ENCODE peak calls at places on chromosomes 13 and 19, in nine cellular contexts. T, M, H, J, E, Z, U, G and X are unnamed samples. For H3K4me1 and H3K9me2, the result is how much of the 10 kb centered on the place peaks cover.

GRCh38 chr19:38686530-38686888 is 39.1 kb downstream of the ACTN4 start:
- DNase-seq in Z (no peak), U (no peak), H (no peak), E (no peak), M (no peak), T (no peak), G (no peak), J (no peak), X (no peak)

GRCh38 chr19:33317522-33317921 is 15.2 kb upstream of the CEBPA start:
- DNase-seq in G (no peak), E (no peak), U (no peak), H (no peak), Z (no peak), J (no peak), M (no peak), T (no peak), X (no peak)

GRCh38 chr19:14091885-14092462 is 1.4 kb upstream of the SAMD1 start:
- DNase-seq in M (peak), H (no peak), Z (no peak), T (no peak), U (peak), G (no peak), J (no peak), E (no peak), X (peak)

GRCh38 chr13:100473087-100473486 is 115.5 kb downstream of the GGACT start:
- DNase-seq in Z (no peak), E (no peak), T (no peak), M (no peak), H (no peak), J (peak), G (no peak), U (no peak), X (peak)

GRCh38 chr19:12623361-12624031 is 12.8 kb downstream of the ZNF791 start:
- DNase-seq in J (no peak), H (peak), Z (no peak), M (peak), U (no peak), G (no peak), T (no peak), E (no peak), X (no peak)

GRCh38 chr13:24670927-24671326 is 9.3 kb upstream of the ATP12A start:
- DNase-seq in E (peak), U (peak), G (no peak), H (peak), M (peak), Z (peak), J (peak), T (no peak), X (peak)

GRCh38 chr13:98565726-98566577 is 11.0 kb downstream of the STK24 start:
- DNase-seq in Z (no peak), J (peak), H (no peak), M (peak), T (no peak), G (no peak), E (no peak), U (peak), X (no peak)

GRCh38 chr19:54390942-54391577 is 24.2 kb upstream of the TTYH1 start:
- DNase-seq in G (peak), U (peak), T (peak), H (peak), J (peak), E (peak), Z (peak), M (peak), X (peak)

GRCh38 chr19:16366056-16366432 is 41.4 kb downstream of the KLF2 start:
- DNase-seq in T (no peak), M (no peak), G (no peak), E (no peak), U (no peak), Z (no peak), H (no peak), J (no peak), X (no peak)
- H3K4me1 ChIP-seq in T (half or more), M (under half), G (under half), E (under half), U (half or more), Z (under half), H (under half), J (under half), X (under half)

GRCh38 chr13:45833663-45834062 is 17.9 kb downstream of the SIAH3 start:
- DNase-seq in U (no peak), G (peak), E (peak), M (peak), T (no peak), J (no peak), Z (peak), H (peak), X (no peak)
- H3K9me2 ChIP-seq in U (under half), G (under half), E (under half), M (under half), T (under half), J (under half), Z (under half), H (under half), X (under half)

DNA sequence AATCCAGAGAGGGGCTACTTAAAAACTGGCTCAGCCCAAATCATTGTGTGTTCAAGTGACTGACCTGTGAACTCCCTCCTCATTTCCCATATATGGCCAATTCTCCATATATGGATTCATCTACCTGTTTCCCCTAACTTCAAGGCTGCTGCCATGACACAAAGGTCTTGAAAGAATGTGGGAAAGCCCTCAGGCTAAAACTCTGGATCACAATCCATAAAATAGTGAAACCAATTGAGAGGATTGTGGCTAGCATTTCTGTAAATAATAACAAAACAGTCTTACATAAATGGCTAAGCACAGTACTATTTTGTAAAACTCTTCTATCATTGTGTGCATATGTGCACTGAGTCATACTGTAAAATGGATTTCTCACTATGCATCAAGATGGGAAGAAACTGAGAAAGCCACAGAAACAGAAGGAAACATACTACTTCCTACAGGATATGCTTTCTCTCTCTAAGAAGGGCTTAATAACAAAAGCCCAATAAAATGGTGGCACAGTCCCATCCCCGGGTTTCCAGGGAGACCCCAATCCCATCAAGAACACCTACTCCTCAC is 80.5 kb downstream of the FOXO1 start:
- DNase-seq in Z (no peak), H (peak), G (peak), E (no peak), M (no peak), U (no peak), J (no peak), T (no peak), X (peak)
- H3K4me1 ChIP-seq in Z (under half), H (under half), G (under half), E (under half), M (under half), U (half or more), J (under half), T (under half), X (half or more)

GRCh38 chr19:48540110-48540509 is 11.9 kb upstream of the SULT2B1 start:
- DNase-seq in H (no peak), J (no peak), M (peak), Z (no peak), E (no peak), G (no peak), T (no peak), U (no peak), X (no peak)

GRCh38 chr19:48541813-48542212 is 10.2 kb upstream of the SULT2B1 start:
- DNase-seq in E (no peak), G (no peak), T (no peak), U (no peak), H (no peak), J (no peak), Z (no peak), M (no peak), X (no peak)

GRCh38 chr19:48539503-48540096 is 12.4 kb upstream of the SULT2B1 start:
- DNase-seq in E (no peak), M (peak), U (no peak), T (no peak), Z (peak), J (peak), G (no peak), H (peak), X (no peak)

GRCh38 chr19:48533770-48534169 is 18.2 kb upstream of the SULT2B1 start:
- DNase-seq in E (no peak), U (no peak), M (no peak), T (no peak), J (no peak), G (no peak), H (no peak), Z (no peak), X (no peak)

DNA sequence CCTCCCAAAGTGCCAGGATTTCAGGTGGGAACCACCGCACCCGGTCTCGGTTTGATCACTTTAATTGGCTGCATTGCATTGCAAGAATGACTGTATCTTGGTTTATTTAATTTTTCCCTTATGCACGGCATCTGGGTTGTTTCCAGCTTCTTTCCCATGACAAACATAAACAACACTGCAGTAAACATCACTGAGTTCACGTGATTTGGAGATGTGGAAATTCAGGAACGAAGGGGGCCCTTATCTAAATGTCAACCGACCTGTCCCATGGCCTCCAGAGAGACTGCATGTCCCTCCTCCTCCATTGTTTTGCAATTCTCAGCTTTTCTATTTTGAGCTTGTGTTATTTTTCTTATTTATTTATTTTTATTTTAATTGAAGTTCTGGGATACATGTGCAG is 14.4 kb upstream of the SULT2B1 start:
- DNase-seq in J (no peak), M (no peak), U (no peak), H (no peak), E (no peak), Z (no peak), T (no peak), G (no peak), X (no peak)
- H3K9me2 ChIP-seq in J (under half), M (under half), U (under half), H (under half), E (under half), Z (under half), T (under half), G (under half), X (under half)

DNA sequence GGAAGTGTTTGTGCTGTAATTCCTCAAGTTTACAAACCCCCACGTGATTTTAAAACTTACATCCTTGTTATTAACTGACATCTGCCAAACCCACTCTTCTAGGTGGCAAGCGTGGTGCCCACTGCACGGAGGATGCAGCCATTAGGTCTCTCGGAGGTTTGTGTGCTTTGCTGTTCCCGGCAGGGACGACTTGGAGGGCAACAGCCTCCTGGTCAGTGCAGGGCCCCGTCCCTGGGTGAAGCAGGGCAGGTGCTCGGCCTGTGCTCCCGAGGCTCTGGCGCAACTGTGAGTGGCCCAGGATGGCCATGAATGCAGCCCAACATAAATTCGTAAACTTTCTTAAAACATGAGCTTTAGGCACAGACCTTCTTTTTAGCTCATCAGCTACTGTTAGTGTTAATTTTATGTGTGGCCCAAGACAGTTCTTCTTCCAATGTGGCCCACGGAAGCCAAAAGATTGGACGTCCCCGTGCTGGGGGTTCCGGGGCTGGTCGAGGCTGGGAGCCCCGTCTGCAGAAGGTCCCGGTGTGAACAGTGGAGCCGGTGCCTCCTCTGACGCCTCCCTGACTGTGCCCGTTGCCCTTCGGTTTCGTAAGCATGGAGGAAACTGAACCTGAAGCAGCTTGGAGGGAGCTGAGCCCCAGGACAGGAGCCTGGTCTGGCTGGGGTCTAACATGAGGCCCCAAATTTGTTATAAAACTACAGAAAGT is 11.9 kb downstream of the GAS6 start:
- DNase-seq in Z (no peak), U (no peak), E (no peak), T (no peak), M (no peak), H (no peak), G (no peak), J (no peak), X (no peak)
- H3K4me1 ChIP-seq in Z (under half), U (under half), E (under half), T (half or more), M (under half), H (under half), G (under half), J (under half), X (under half)

DNA sequence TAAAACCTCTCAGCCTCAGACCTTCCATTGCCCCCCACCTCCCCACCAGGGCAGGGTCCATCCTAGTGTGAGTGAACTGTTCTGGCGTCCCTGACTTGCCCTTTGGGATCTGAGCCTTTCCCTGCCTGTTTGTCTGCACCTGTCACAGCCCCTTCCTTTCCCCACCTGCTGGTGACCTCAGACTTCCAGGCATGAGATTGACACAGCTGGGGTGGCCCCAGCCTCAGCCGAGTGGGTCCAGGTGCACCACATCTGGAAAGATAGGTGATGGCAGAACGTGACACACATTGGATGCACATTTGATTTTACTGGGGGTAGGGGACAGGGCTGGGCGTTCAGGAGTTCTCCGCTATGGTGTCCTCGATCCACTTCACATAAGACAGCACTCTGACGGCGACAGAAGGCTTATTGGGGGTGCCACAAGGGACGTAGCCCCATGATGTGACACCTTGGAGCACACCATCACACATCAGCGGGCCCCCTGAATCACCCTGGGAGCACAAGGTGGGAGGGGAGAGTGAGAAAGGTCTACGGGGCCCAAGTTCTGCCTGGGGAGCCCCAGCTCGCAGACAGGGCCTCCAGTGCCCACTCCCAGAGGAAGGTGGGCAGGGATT is 4.6 kb downstream of the KLK1 start:
- DNase-seq in G (no peak), J (no peak), H (no peak), U (peak), M (no peak), E (no peak), T (no peak), Z (no peak), X (no peak)
- H3K9me2 ChIP-seq in G (under half), J (under half), H (under half), U (under half), M (under half), E (under half), T (under half), Z (under half), X (under half)